ENCODE peak calls at places on chromosome 20, in six cellular contexts. R is GM12892; J is activated T-helper 1 cell treated with anti-CD3 and anti-CD28 coated beads, Interleukin-12 subunit alpha, Interleukin-12 subunit beta, Interleukin-2, Interleukin-4 antibody, amounts not matched to agents 30 ng/mL and 10 ng/mL and 1 ng/mL, durations not matched to agents 14 hours and 24 hours and 36 hours; H is non-pigmented ciliary epithelial cell; O is activated naive CD8-positive, alpha-beta T cell treated with anti-CD3 and anti-CD28 coated beads for 36 hours; Z is germinal center. Q is an unnamed sample.

GRCh38 chr20:17841751-17842191 is 126.8 kb downstream of the SNX5 start:
- DNase-seq in H (no peak), R (no peak), J (no peak), Z (no peak), O (no peak), Q (no peak)

GRCh38 chr20:5766085-5766764 is 16.0 kb downstream of the SHLD1 start:
- DNase-seq in H (no peak), Z (no peak), R (no peak), O (no peak), J (no peak), Q (no peak)

GRCh38 chr20:57940376-57940775 is 230.6 kb upstream of the PMEPA1 start:
- DNase-seq in R (no peak), O (no peak), Z (no peak), H (no peak), J (no peak), Q (no peak)

GRCh38 chr20:2804041-2804828 is 3.8 kb upstream of the CPXM1 start:
- DNase-seq in O (no peak), Z (no peak), H (no peak), J (no peak), R (no peak), Q (no peak)

GRCh38 chr20:38156888-38157634 is 8.0 kb downstream of the TGM2 start:
- DNase-seq in Z (no peak), O (no peak), J (no peak), H (no peak), R (no peak), Q (no peak)

GRCh38 chr20:51995551-51995951 is 193.2 kb upstream of the SALL4 start:
- DNase-seq in J (no peak), Z (no peak), O (no peak), H (no peak), R (no peak), Q (no peak)

GRCh38 chr20:57650266-57650665 is 30.0 kb upstream of the ZBP1 start:
- DNase-seq in H (no peak), J (no peak), O (no peak), Z (no peak), R (no peak), Q (no peak)

GRCh38 chr20:51541189-51542032 is 1.1 kb downstream of the NFATC2 start:
- DNase-seq in H (no peak), O (peak), R (no peak), Z (peak), J (peak), Q (no peak)

GRCh38 chr20:848218-848617 is 14.7 kb downstream of the FAM110A start:
- DNase-seq in J (no peak), H (no peak), R (no peak), O (no peak), Z (no peak), Q (no peak)

GRCh38 chr20:2820896-2821869 is 5.0 kb downstream of the TMEM239 start:
- DNase-seq in Z (no peak), J (no peak), R (no peak), O (no peak), H (no peak), Q (no peak)

GRCh38 chr20:57087102-57087501 is 179.3 kb downstream of the BMP7 start:
- DNase-seq in Z (no peak), O (no peak), R (no peak), H (no peak), J (no peak), Q (no peak)

GRCh38 chr20:1341561-1342265 is 12.8 kb upstream of the SDCBP2 start:
- DNase-seq in R (no peak), H (no peak), Z (no peak), J (no peak), O (no peak), Q (no peak)

GRCh38 chr20:11207749-11208502 is 534.1 kb upstream of the JAG1 start:
- DNase-seq in R (no peak), Z (no peak), O (no peak), J (no peak), H (no peak), Q (no peak)

GRCh38 chr20:32127347-32127746 is 17.8 kb downstream of the TM9SF4 start:
- DNase-seq in R (no peak), Z (no peak), O (no peak), H (no peak), J (no peak), Q (no peak)

GRCh38 chr20:63980806-63981728 is at the start of gene PRPF6:
- DNase-seq in O (peak), J (peak), H (peak), R (peak), Z (peak), Q (peak)

GRCh38 chr20:45363611-45364492 is 896 bp downstream of the SYS1 start:
- DNase-seq in H (no peak), J (no peak), R (no peak), Z (no peak), O (no peak), Q (no peak)

GRCh38 chr20:45359406-45360148 is 3.4 kb upstream of the SYS1 start:
- DNase-seq in H (no peak), O (no peak), J (no peak), Z (no peak), R (no peak), Q (no peak)

GRCh38 chr20:3101737-3102574 is 17.4 kb upstream of the AVP start:
- DNase-seq in H (no peak), O (peak), R (no peak), Z (no peak), J (peak), Q (no peak)

Q was measured in NCI-H446 treated with DMSO at 0.1 percent for 48 hours.